ENCODE peak calls at places on chromosomes 6 and 20, in eight cellular contexts. One of them, this sample, is unnamed.

GRCh38 chr6:169959129-169960002 is 207.9 kb downstream of the ERMARD start:
- DNase-seq in GM10248: no peak
- DNase-seq in ovary: no peak
- DNase-seq in fibroblast of pulmonary artery: no peak
- DNase-seq in GM12878: no peak
- DNase-seq in activated B cell treated with CpG ODN at 0.5 μM for 24 hours: peak
- DNase-seq in Calu3: no peak
- DNase-seq in lower lobe of right lung: peak
- DNase-seq in this sample: peak

GRCh38 chr20:64091340-64091739 is 7.1 kb upstream of the LKAAEAR1 start:
- DNase-seq in ovary: no peak
- DNase-seq in fibroblast of pulmonary artery: no peak
- DNase-seq in activated B cell treated with CpG ODN at 0.5 μM for 24 hours: no peak
- DNase-seq in GM12878: no peak
- DNase-seq in lower lobe of right lung: no peak
- DNase-seq in GM10248: no peak
- DNase-seq in Calu3: no peak
- DNase-seq in this sample: no peak

GRCh38 chr20:22515264-22515663 is 69.1 kb downstream of the FOXA2 start:
- DNase-seq in fibroblast of pulmonary artery: no peak
- DNase-seq in activated B cell treated with CpG ODN at 0.5 μM for 24 hours: no peak
- DNase-seq in ovary: no peak
- DNase-seq in lower lobe of right lung: no peak
- DNase-seq in GM10248: no peak
- DNase-seq in GM12878: no peak
- DNase-seq in Calu3: no peak
- DNase-seq in this sample: no peak

GRCh38 chr20:14415492-14415891 is 78.1 kb upstream of the FLRT3 start:
- DNase-seq in activated B cell treated with CpG ODN at 0.5 μM for 24 hours: no peak
- DNase-seq in lower lobe of right lung: no peak
- DNase-seq in GM12878: no peak
- DNase-seq in GM10248: no peak
- DNase-seq in ovary: no peak
- DNase-seq in fibroblast of pulmonary artery: no peak
- DNase-seq in Calu3: peak
- DNase-seq in this sample: no peak

GRCh38 chr6:33702345-33702977 is 9.0 kb downstream of the UQCC2 start:
- DNase-seq in activated B cell treated with CpG ODN at 0.5 μM for 24 hours: no peak
- DNase-seq in ovary: no peak
- DNase-seq in GM12878: no peak
- DNase-seq in fibroblast of pulmonary artery: peak
- DNase-seq in Calu3: peak
- DNase-seq in lower lobe of right lung: peak
- DNase-seq in GM10248: no peak
- DNase-seq in this sample: no peak

GRCh38 chr6:36052092-36052491 is 24.5 kb downstream of the MAPK14 start:
- DNase-seq in GM12878: no peak
- DNase-seq in GM10248: no peak
- DNase-seq in lower lobe of right lung: no peak
- DNase-seq in activated B cell treated with CpG ODN at 0.5 μM for 24 hours: no peak
- DNase-seq in ovary: no peak
- DNase-seq in fibroblast of pulmonary artery: no peak
- DNase-seq in Calu3: no peak
- DNase-seq in this sample: no peak

GRCh38 chr6:43997342-43997677 is 129.9 kb downstream of the MRPL14 start:
- DNase-seq in GM12878: no peak
- DNase-seq in fibroblast of pulmonary artery: no peak
- DNase-seq in GM10248: no peak
- DNase-seq in Calu3: no peak
- DNase-seq in activated B cell treated with CpG ODN at 0.5 μM for 24 hours: no peak
- DNase-seq in ovary: no peak
- DNase-seq in lower lobe of right lung: no peak
- DNase-seq in this sample: no peak

GRCh38 chr20:46770330-46771194 is 61.1 kb downstream of the SLC2A10 start:
- DNase-seq in activated B cell treated with CpG ODN at 0.5 μM for 24 hours: no peak
- DNase-seq in ovary: no peak
- DNase-seq in GM10248: no peak
- DNase-seq in lower lobe of right lung: no peak
- DNase-seq in Calu3: no peak
- DNase-seq in GM12878: no peak
- DNase-seq in fibroblast of pulmonary artery: no peak
- DNase-seq in this sample: no peak

GRCh38 chr20:47204008-47204745 is 152.3 kb downstream of the ZMYND8 start:
- DNase-seq in Calu3: peak
- DNase-seq in fibroblast of pulmonary artery: peak
- DNase-seq in ovary: no peak
- DNase-seq in GM12878: no peak
- DNase-seq in lower lobe of right lung: no peak
- DNase-seq in GM10248: no peak
- DNase-seq in activated B cell treated with CpG ODN at 0.5 μM for 24 hours: no peak
- DNase-seq in this sample: no peak

GRCh38 chr6:81984599-81984998 is 232.1 kb upstream of the TENT5A start:
- DNase-seq in ovary: no peak
- DNase-seq in fibroblast of pulmonary artery: no peak
- DNase-seq in activated B cell treated with CpG ODN at 0.5 μM for 24 hours: no peak
- DNase-seq in Calu3: no peak
- DNase-seq in GM10248: no peak
- DNase-seq in GM12878: no peak
- DNase-seq in lower lobe of right lung: no peak
- DNase-seq in this sample: no peak

GRCh38 chr6:168248148-168248620 is 71.4 kb downstream of the DACT2 start:
- DNase-seq in Calu3: no peak
- DNase-seq in lower lobe of right lung: no peak
- DNase-seq in fibroblast of pulmonary artery: no peak
- DNase-seq in activated B cell treated with CpG ODN at 0.5 μM for 24 hours: no peak
- DNase-seq in ovary: no peak
- DNase-seq in GM12878: no peak
- DNase-seq in GM10248: no peak
- DNase-seq in this sample: no peak

GRCh38 chr20:10074513-10074912 is 39.7 kb downstream of the ANKEF1 start:
- DNase-seq in GM12878: no peak
- DNase-seq in activated B cell treated with CpG ODN at 0.5 μM for 24 hours: no peak
- DNase-seq in Calu3: peak
- DNase-seq in fibroblast of pulmonary artery: peak
- DNase-seq in ovary: no peak
- DNase-seq in lower lobe of right lung: no peak
- DNase-seq in GM10248: no peak
- DNase-seq in this sample: no peak

GRCh38 chr20:21436186-21436585 is 38.9 kb upstream of the NKX2-4 start:
- DNase-seq in ovary: no peak
- DNase-seq in fibroblast of pulmonary artery: peak
- DNase-seq in GM12878: no peak
- DNase-seq in activated B cell treated with CpG ODN at 0.5 μM for 24 hours: no peak
- DNase-seq in lower lobe of right lung: no peak
- DNase-seq in GM10248: no peak
- DNase-seq in Calu3: no peak
- DNase-seq in this sample: no peak

GRCh38 chr6:169723200-169723909 is 945 bp downstream of the PHF10 start:
- DNase-seq in fibroblast of pulmonary artery: peak
- DNase-seq in GM12878: no peak
- DNase-seq in GM10248: peak
- DNase-seq in ovary: peak
- DNase-seq in Calu3: peak
- DNase-seq in lower lobe of right lung: peak
- DNase-seq in activated B cell treated with CpG ODN at 0.5 μM for 24 hours: peak
- DNase-seq in this sample: peak

GRCh38 chr6:158831571-158831970 is 12.4 kb upstream of the EZR start:
- DNase-seq in fibroblast of pulmonary artery: no peak
- DNase-seq in lower lobe of right lung: no peak
- DNase-seq in ovary: no peak
- DNase-seq in Calu3: no peak
- DNase-seq in activated B cell treated with CpG ODN at 0.5 μM for 24 hours: no peak
- DNase-seq in GM10248: no peak
- DNase-seq in GM12878: no peak
- DNase-seq in this sample: no peak

GRCh38 chr6:143179096-143179495 is 118.4 kb downstream of the AIG1 start:
- DNase-seq in fibroblast of pulmonary artery: no peak
- DNase-seq in lower lobe of right lung: no peak
- DNase-seq in ovary: no peak
- DNase-seq in GM10248: no peak
- DNase-seq in Calu3: no peak
- DNase-seq in GM12878: no peak
- DNase-seq in activated B cell treated with CpG ODN at 0.5 μM for 24 hours: no peak
- DNase-seq in this sample: no peak

GRCh38 chr20:18793625-18794427 is 19.8 kb upstream of the SCP2D1 start:
- DNase-seq in fibroblast of pulmonary artery: peak
- DNase-seq in activated B cell treated with CpG ODN at 0.5 μM for 24 hours: peak
- DNase-seq in lower lobe of right lung: peak
- DNase-seq in Calu3: peak
- DNase-seq in GM10248: peak
- DNase-seq in GM12878: peak
- DNase-seq in ovary: peak
- DNase-seq in this sample: peak
- TF ChIP-seq CTCF in fibroblast of pulmonary artery: no peak
- TF ChIP-seq CTCF in activated B cell treated with CpG ODN at 0.5 μM for 24 hours: no peak
- TF ChIP-seq CTCF in lower lobe of right lung: no peak
- TF ChIP-seq CTCF in Calu3: no peak
- TF ChIP-seq CTCF in GM10248: peak
- TF ChIP-seq CTCF in GM12878: peak
- TF ChIP-seq CTCF in ovary: no peak
- TF ChIP-seq CTCF in this sample: peak

GRCh38 chr6:150304421-150304820 is 64.4 kb upstream of the IYD start:
- DNase-seq in GM12878: no peak
- DNase-seq in activated B cell treated with CpG ODN at 0.5 μM for 24 hours: no peak
- DNase-seq in Calu3: no peak
- DNase-seq in GM10248: no peak
- DNase-seq in lower lobe of right lung: no peak
- DNase-seq in ovary: no peak
- DNase-seq in fibroblast of pulmonary artery: no peak
- DNase-seq in this sample: no peak

GRCh38 chr6:150310539-150310938 is 58.3 kb upstream of the IYD start:
- DNase-seq in fibroblast of pulmonary artery: no peak
- DNase-seq in GM12878: no peak
- DNase-seq in GM10248: no peak
- DNase-seq in activated B cell treated with CpG ODN at 0.5 μM for 24 hours: no peak
- DNase-seq in lower lobe of right lung: no peak
- DNase-seq in Calu3: no peak
- DNase-seq in ovary: no peak
- DNase-seq in this sample: no peak

GRCh38 chr6:150306290-150306689 is 62.5 kb upstream of the IYD start:
- DNase-seq in fibroblast of pulmonary artery: no peak
- DNase-seq in Calu3: no peak
- DNase-seq in GM12878: no peak
- DNase-seq in ovary: no peak
- DNase-seq in lower lobe of right lung: no peak
- DNase-seq in activated B cell treated with CpG ODN at 0.5 μM for 24 hours: no peak
- DNase-seq in GM10248: no peak
- DNase-seq in this sample: no peak

GRCh38 chr6:150308812-150309475 is 59.9 kb upstream of the IYD start:
- DNase-seq in Calu3: no peak
- DNase-seq in ovary: no peak
- DNase-seq in GM12878: no peak
- DNase-seq in lower lobe of right lung: no peak
- DNase-seq in fibroblast of pulmonary artery: no peak
- DNase-seq in GM10248: no peak
- DNase-seq in activated B cell treated with CpG ODN at 0.5 μM for 24 hours: no peak
- DNase-seq in this sample: no peak

DNA sequence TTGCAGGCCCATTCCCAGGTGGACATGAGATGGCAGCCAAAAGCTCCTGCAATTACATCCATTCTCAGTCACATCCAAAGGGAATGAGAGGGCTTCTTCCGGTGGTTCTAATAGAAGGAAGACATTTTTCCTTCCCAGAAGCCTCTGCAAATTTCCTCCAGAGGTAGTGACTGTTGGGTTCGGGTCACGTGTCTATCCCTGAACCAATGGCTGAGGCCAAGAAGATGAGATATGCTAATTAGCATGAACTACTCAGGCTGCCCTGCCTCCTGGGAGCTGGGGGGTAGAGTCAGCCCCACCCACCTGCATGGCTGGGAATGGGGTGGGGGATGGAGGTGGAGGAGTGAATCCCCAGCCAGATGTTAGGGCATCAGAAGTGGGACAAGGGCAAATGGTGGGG is 61.3 kb upstream of the IYD start:
- DNase-seq in fibroblast of pulmonary artery: no peak
- DNase-seq in GM12878: no peak
- DNase-seq in ovary: no peak
- DNase-seq in GM10248: no peak
- DNase-seq in activated B cell treated with CpG ODN at 0.5 μM for 24 hours: no peak
- DNase-seq in Calu3: no peak
- DNase-seq in lower lobe of right lung: no peak
- DNase-seq in this sample: no peak
- TF ChIP-seq CTCF in fibroblast of pulmonary artery: no peak
- TF ChIP-seq CTCF in GM12878: no peak
- TF ChIP-seq CTCF in ovary: no peak
- TF ChIP-seq CTCF in GM10248: no peak
- TF ChIP-seq CTCF in activated B cell treated with CpG ODN at 0.5 μM for 24 hours: no peak
- TF ChIP-seq CTCF in Calu3: no peak
- TF ChIP-seq CTCF in lower lobe of right lung: no peak
- TF ChIP-seq CTCF in this sample: no peak

GRCh38 chr6:157158897-157159296 is 164.4 kb downstream of the TMEM242 start:
- DNase-seq in GM12878: no peak
- DNase-seq in GM10248: no peak
- DNase-seq in lower lobe of right lung: no peak
- DNase-seq in activated B cell treated with CpG ODN at 0.5 μM for 24 hours: no peak
- DNase-seq in Calu3: no peak
- DNase-seq in fibroblast of pulmonary artery: no peak
- DNase-seq in ovary: no peak
- DNase-seq in this sample: no peak
- TF ChIP-seq CTCF in GM12878: no peak
- TF ChIP-seq CTCF in GM10248: no peak
- TF ChIP-seq CTCF in lower lobe of right lung: no peak
- TF ChIP-seq CTCF in activated B cell treated with CpG ODN at 0.5 μM for 24 hours: no peak
- TF ChIP-seq CTCF in Calu3: no peak
- TF ChIP-seq CTCF in fibroblast of pulmonary artery: peak
- TF ChIP-seq CTCF in ovary: no peak
- TF ChIP-seq CTCF in this sample: no peak

GRCh38 chr6:5781966-5782556 is 224.7 kb downstream of the NRN1 start:
- DNase-seq in GM12878: no peak
- DNase-seq in activated B cell treated with CpG ODN at 0.5 μM for 24 hours: no peak
- DNase-seq in fibroblast of pulmonary artery: no peak
- DNase-seq in lower lobe of right lung: no peak
- DNase-seq in Calu3: no peak
- DNase-seq in ovary: no peak
- DNase-seq in GM10248: no peak
- DNase-seq in this sample: no peak
- TF ChIP-seq CTCF in GM12878: no peak
- TF ChIP-seq CTCF in activated B cell treated with CpG ODN at 0.5 μM for 24 hours: no peak
- TF ChIP-seq CTCF in fibroblast of pulmonary artery: no peak
- TF ChIP-seq CTCF in lower lobe of right lung: no peak
- TF ChIP-seq CTCF in Calu3: no peak
- TF ChIP-seq CTCF in ovary: no peak
- TF ChIP-seq CTCF in GM10248: no peak
- TF ChIP-seq CTCF in this sample: no peak

This sample was measured in GM06990.